ENCODE peak calls at places on chromosomes 5 and 9, in four cellular contexts. One of them, this sample, is unnamed.

GRCh38 chr5:10760033-10760975 is 730 bp downstream of the DAP start:
- DNase-seq in AG04450: no peak
- DNase-seq in ovary: no peak
- DNase-seq in dorsolateral prefrontal cortex: no peak
- DNase-seq in this sample: no peak

GRCh38 chr5:138629383-138629782 is 54.2 kb upstream of the HSPA9 start:
- DNase-seq in AG04450: no peak
- DNase-seq in ovary: no peak
- DNase-seq in dorsolateral prefrontal cortex: no peak
- DNase-seq in this sample: no peak

GRCh38 chr5:124240732-124241131 is 505.7 kb downstream of the ZNF608 start:
- DNase-seq in AG04450: no peak
- DNase-seq in ovary: no peak
- DNase-seq in dorsolateral prefrontal cortex: no peak
- DNase-seq in this sample: no peak

GRCh38 chr5:66742083-66742895 is 146.1 kb downstream of the MAST4 start:
- DNase-seq in AG04450: no peak
- DNase-seq in ovary: peak
- DNase-seq in dorsolateral prefrontal cortex: peak
- DNase-seq in this sample: no peak

GRCh38 chr5:179769796-179770195 is 24.0 kb upstream of the LTC4S start:
- DNase-seq in AG04450: no peak
- DNase-seq in ovary: no peak
- DNase-seq in dorsolateral prefrontal cortex: no peak
- DNase-seq in this sample: no peak

GRCh38 chr5:20286512-20286911 is 298.5 kb upstream of the CDH18 start:
- DNase-seq in AG04450: peak
- DNase-seq in ovary: no peak
- DNase-seq in dorsolateral prefrontal cortex: no peak
- DNase-seq in this sample: no peak

GRCh38 chr9:114056527-114056926 is 21.6 kb downstream of the AMBP start:
- DNase-seq in AG04450: no peak
- DNase-seq in ovary: no peak
- DNase-seq in dorsolateral prefrontal cortex: no peak
- DNase-seq in this sample: peak

GRCh38 chr5:124652514-124652819 is 94.0 kb downstream of the ZNF608 start:
- DNase-seq in AG04450: no peak
- DNase-seq in ovary: no peak
- DNase-seq in dorsolateral prefrontal cortex: no peak
- DNase-seq in this sample: no peak

GRCh38 chr9:98097836-98098235 is 21.2 kb downstream of the TRIM14 start:
- DNase-seq in AG04450: no peak
- DNase-seq in ovary: no peak
- DNase-seq in dorsolateral prefrontal cortex: no peak
- DNase-seq in this sample: no peak

GRCh38 chr9:97985058-97985861 is 2.1 kb downstream of the ANP32B start:
- DNase-seq in AG04450: no peak
- DNase-seq in ovary: no peak
- DNase-seq in dorsolateral prefrontal cortex: no peak
- DNase-seq in this sample: no peak

GRCh38 chr9:86353591-86354047 is 591 bp downstream of the TUT7 start:
- DNase-seq in AG04450: no peak
- DNase-seq in ovary: no peak
- DNase-seq in dorsolateral prefrontal cortex: no peak
- DNase-seq in this sample: no peak

GRCh38 chr5:81165493-81166119 is 67.5 kb upstream of the CKMT2 start:
- DNase-seq in AG04450: peak
- DNase-seq in ovary: peak
- DNase-seq in dorsolateral prefrontal cortex: peak
- DNase-seq in this sample: no peak

GRCh38 chr9:116155700-116156045 is 2.1 kb downstream of the PAPPA start:
- DNase-seq in AG04450: no peak
- DNase-seq in ovary: no peak
- DNase-seq in dorsolateral prefrontal cortex: no peak
- DNase-seq in this sample: no peak

GRCh38 chr5:42513246-42513645 is 90.0 kb downstream of the GHR start:
- DNase-seq in AG04450: no peak
- DNase-seq in ovary: no peak
- DNase-seq in dorsolateral prefrontal cortex: no peak
- DNase-seq in this sample: no peak

GRCh38 chr9:92094655-92095054 is 20.6 kb downstream of the SPTLC1 start:
- DNase-seq in AG04450: no peak
- DNase-seq in ovary: no peak
- DNase-seq in dorsolateral prefrontal cortex: no peak
- DNase-seq in this sample: no peak

GRCh38 chr9:94945191-94946144 is 219.0 kb downstream of the AOPEP start:
- DNase-seq in AG04450: peak
- DNase-seq in ovary: peak
- DNase-seq in dorsolateral prefrontal cortex: peak
- DNase-seq in this sample: peak

GRCh38 chr5:109173395-109173794 is 236.4 kb downstream of the PJA2 start:
- DNase-seq in AG04450: no peak
- DNase-seq in ovary: no peak
- DNase-seq in dorsolateral prefrontal cortex: no peak
- DNase-seq in this sample: no peak

GRCh38 chr5:421287-421880 is 21.6 kb upstream of the EXOC3 start:
- DNase-seq in AG04450: no peak
- DNase-seq in ovary: peak
- DNase-seq in dorsolateral prefrontal cortex: no peak
- DNase-seq in this sample: no peak

GRCh38 chr9:105425817-105426433 is 21.9 kb upstream of the FSD1L start:
- DNase-seq in AG04450: no peak
- DNase-seq in ovary: no peak
- DNase-seq in dorsolateral prefrontal cortex: no peak
- DNase-seq in this sample: no peak
- TF ChIP-seq CTCF in AG04450: peak
- TF ChIP-seq CTCF in ovary: no peak
- TF ChIP-seq CTCF in dorsolateral prefrontal cortex: peak
- TF ChIP-seq CTCF in this sample: peak

GRCh38 chr9:132383462-132383883 is 23.2 kb downstream of the TTF1 start:
- DNase-seq in AG04450: no peak
- DNase-seq in ovary: no peak
- DNase-seq in dorsolateral prefrontal cortex: no peak
- DNase-seq in this sample: no peak
- H3K27ac ChIP-seq in AG04450: no peak
- H3K27ac ChIP-seq in ovary: no peak
- H3K27ac ChIP-seq in dorsolateral prefrontal cortex: no peak
- H3K27ac ChIP-seq in this sample: no peak

DNA sequence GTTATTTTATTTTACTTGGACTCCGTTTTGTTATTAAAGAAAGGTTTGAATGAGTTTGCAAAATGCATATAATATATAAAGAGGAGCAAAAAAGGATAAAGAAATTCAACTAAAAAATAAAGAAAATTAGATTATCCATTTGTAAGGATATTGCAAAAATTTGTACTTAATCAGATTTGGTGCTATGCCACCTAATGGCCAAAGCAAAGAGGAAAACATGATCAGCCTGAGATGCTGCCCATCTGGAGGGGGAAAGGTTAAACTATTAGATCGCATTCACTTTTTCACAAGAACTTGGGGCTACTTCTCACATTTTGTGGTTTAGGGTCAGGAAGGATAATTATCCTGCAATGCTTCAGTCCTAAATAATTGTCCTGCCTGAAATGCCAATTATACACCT is 350.6 kb downstream of the MLLT3 start:
- DNase-seq in AG04450: no peak
- DNase-seq in ovary: no peak
- DNase-seq in dorsolateral prefrontal cortex: no peak
- DNase-seq in this sample: no peak
- TF ChIP-seq CTCF in AG04450: no peak
- TF ChIP-seq CTCF in ovary: no peak
- TF ChIP-seq CTCF in dorsolateral prefrontal cortex: no peak
- TF ChIP-seq CTCF in this sample: no peak

GRCh38 chr5:78526049-78526525 is 122.5 kb downstream of the LHFPL2 start:
- DNase-seq in AG04450: no peak
- DNase-seq in ovary: no peak
- DNase-seq in dorsolateral prefrontal cortex: no peak
- DNase-seq in this sample: no peak
- H3K27ac ChIP-seq in AG04450: no peak
- H3K27ac ChIP-seq in ovary: no peak
- H3K27ac ChIP-seq in dorsolateral prefrontal cortex: no peak
- H3K27ac ChIP-seq in this sample: peak

This sample was measured in right atrium auricular region.